ENCODE peak calls at places on chromosomes 4 and X, in four cellular contexts. B is naive B cell, P is psoas muscle, Z is cardiac muscle cell. X is an unnamed sample.

GRCh38 chrX:16368696-16369095 is 201.4 kb downstream of the MAGEB17 start:
- DNase-seq in B (no peak), P (no peak), Z (no peak), X (no peak)

GRCh38 chrX:101265869-101266428 is 25.2 kb downstream of the TAF7L start:
- DNase-seq in B (no peak), P (no peak), Z (peak), X (peak)

GRCh38 chrX:534804-535203 is 95.8 kb upstream of the SHOX start:
- DNase-seq in B (no peak), P (no peak), Z (no peak), X (no peak)

GRCh38 chrX:49844622-49845021 is 15.5 kb downstream of the PAGE4 start:
- DNase-seq in B (no peak), P (no peak), Z (no peak), X (no peak)

GRCh38 chr4:38723726-38724506 is 58.9 kb downstream of the TLR10 start:
- DNase-seq in B (no peak), P (no peak), Z (peak), X (no peak)

GRCh38 chrX:133177202-133177601 is 41.0 kb downstream of the TFDP3 start:
- DNase-seq in B (no peak), P (no peak), Z (no peak), X (no peak)

GRCh38 chrX:46686003-46686645 is 72.8 kb downstream of the SLC9A7 start:
- DNase-seq in B (peak), P (no peak), Z (peak), X (no peak)

GRCh38 chr4:112361181-112361791 is 64.1 kb downstream of the ALPK1 start:
- DNase-seq in B (peak), P (no peak), Z (peak), X (peak)

GRCh38 chr4:25878676-25879075 is 15.9 kb upstream of the SEL1L3 start:
- DNase-seq in B (peak), P (no peak), Z (no peak), X (no peak)

GRCh38 chrX:153871451-153871850 is 14.5 kb downstream of the L1CAM start:
- DNase-seq in B (no peak), P (no peak), Z (no peak), X (no peak)

GRCh38 chrX:149903889-149904748 is 23.1 kb downstream of the MAGEA8 start:
- DNase-seq in B (no peak), P (no peak), Z (peak), X (no peak)

X was measured in retinal pigment epithelial cell.